ENCODE peak calls at places on chromosome 11, in five cellular contexts. Q, U, S, F and I are unnamed samples.

GRCh38 chr11:73230931-73231330 is 12.8 kb downstream of the P2RY2 start:
- DNase-seq in Q (no peak), U (no peak), S (peak), F (no peak), I (no peak)

GRCh38 chr11:127531167-127531566 is 530.6 kb upstream of the KIRREL3 start:
- DNase-seq in Q (no peak), U (no peak), S (no peak), F (no peak), I (no peak)

GRCh38 chr11:112321521-112322172 is 61.0 kb upstream of the PLET1 start:
- DNase-seq in Q (peak), U (peak), S (no peak), F (peak), I (peak)

GRCh38 chr11:12606597-12606996 is 67.6 kb upstream of the TEAD1 start:
- DNase-seq in Q (peak), U (peak), S (no peak), F (peak), I (peak)

GRCh38 chr11:14258177-14258935 is 100.6 kb downstream of the RRAS2 start:
- DNase-seq in Q (peak), U (no peak), S (no peak), F (peak), I (peak)

GRCh38 chr11:76337469-76337868 is 43.5 kb downstream of the THAP12 start:
- DNase-seq in Q (no peak), U (no peak), S (no peak), F (no peak), I (no peak)

GRCh38 chr11:20443596-20443995 is 56.1 kb downstream of the PRMT3 start:
- DNase-seq in Q (peak), U (no peak), S (no peak), F (peak), I (peak)

GRCh38 chr11:104073950-104074349 is 37.5 kb downstream of the DDI1 start:
- DNase-seq in Q (no peak), U (no peak), S (no peak), F (peak), I (peak)

GRCh38 chr11:16632295-16633200 is 105.9 kb upstream of the C11orf58 start:
- DNase-seq in Q (peak), U (no peak), S (no peak), F (peak), I (peak)

GRCh38 chr11:94183886-94184264 is 55.2 kb downstream of the PANX1 start:
- DNase-seq in Q (peak), U (no peak), S (peak), F (peak), I (peak)

GRCh38 chr11:26268980-26269660 is 62.8 kb upstream of the ANO3 start:
- DNase-seq in Q (no peak), U (no peak), S (no peak), F (no peak), I (no peak)

GRCh38 chr11:10858505-10859360 is 880 bp upstream of the ZBED5 start:
- DNase-seq in Q (no peak), U (no peak), S (peak), F (no peak), I (no peak)

GRCh38 chr11:62747475-62748160 is 6.3 kb downstream of the ZBTB3 start:
- DNase-seq in Q (no peak), U (no peak), S (no peak), F (no peak), I (no peak)

GRCh38 chr11:65501005-65501529 is 2.2 kb downstream of the MALAT1 start:
- DNase-seq in Q (no peak), U (no peak), S (no peak), F (no peak), I (no peak)

GRCh38 chr11:20327377-20327776 is 36.1 kb upstream of the HTATIP2 start:
- DNase-seq in Q (no peak), U (no peak), S (no peak), F (no peak), I (no peak)

GRCh38 chr11:3984896-3985295 is 109.7 kb upstream of the RRM1 start:
- DNase-seq in Q (peak), U (no peak), S (no peak), F (peak), I (peak)

GRCh38 chr11:2257023-2257700 is 13.2 kb downstream of the ASCL2 start:
- DNase-seq in Q (no peak), U (no peak), S (no peak), F (no peak), I (no peak)

GRCh38 chr11:69444381-69445130 is 36.9 kb upstream of the LINC01488 start:
- DNase-seq in Q (peak), U (peak), S (peak), F (peak), I (peak)

DNA sequence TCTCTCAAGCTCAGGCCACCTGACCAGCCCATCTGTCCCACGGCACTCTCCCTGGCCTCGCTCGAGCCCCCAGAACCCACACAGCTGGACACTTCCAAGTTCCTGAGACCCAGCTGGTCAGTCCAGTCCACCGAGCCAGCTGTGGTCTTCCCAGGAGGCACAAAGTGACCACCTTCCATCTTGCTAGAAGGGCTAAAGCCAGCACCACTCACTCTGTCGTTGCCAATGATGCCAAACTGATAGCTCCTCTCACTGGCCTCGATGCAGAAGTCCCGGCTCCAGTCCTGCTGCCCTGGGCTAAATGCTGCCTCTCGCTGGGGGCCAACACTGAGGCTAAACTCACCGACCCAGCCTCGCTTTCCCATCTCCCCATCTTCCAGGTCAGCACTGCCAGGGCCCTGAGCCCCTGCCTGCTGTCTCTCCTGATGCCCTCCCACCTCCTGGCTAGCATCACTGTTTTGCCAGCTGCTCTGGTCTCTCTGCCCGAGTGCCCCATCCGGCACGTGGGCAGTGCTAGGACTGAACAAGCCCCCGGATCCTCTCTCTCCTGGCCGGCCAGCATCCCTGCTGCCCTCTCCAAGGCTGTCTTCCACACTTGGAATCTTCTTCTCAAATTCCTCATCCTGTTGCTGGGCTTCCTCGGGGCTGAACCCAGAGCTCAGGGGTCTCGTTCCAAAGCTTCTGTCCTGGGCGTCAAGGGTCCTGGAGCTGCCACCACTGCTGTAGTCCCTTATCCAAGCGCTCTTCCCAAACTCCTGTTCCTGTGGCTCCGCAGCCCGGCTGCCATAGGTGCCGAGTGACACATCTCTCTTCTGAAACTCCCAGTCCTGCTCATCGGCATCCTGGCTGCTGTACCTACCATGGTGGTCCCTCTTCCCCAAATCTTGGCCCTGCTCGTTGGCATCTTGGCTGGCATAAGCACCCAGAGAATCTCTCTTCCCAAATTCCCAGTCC is 15.4 kb downstream of the TNKS1BP1 start:
- DNase-seq in Q (no peak), U (no peak), S (no peak), F (no peak), I (no peak)
- H3K4me3 ChIP-seq in Q (no peak), U (no peak), S (no peak), F (no peak), I (no peak)

GRCh38 chr11:118434123-118434552 is 2.2 kb upstream of the KMT2A start:
- DNase-seq in Q (peak), U (no peak), S (no peak), F (peak), I (no peak)

GRCh38 chr11:118435233-118435892 is 929 bp upstream of the KMT2A start:
- DNase-seq in Q (peak), U (no peak), S (peak), F (no peak), I (peak)

GRCh38 chr11:118434553-118435232 is 1.6 kb upstream of the KMT2A start:
- DNase-seq in Q (peak), U (no peak), S (peak), F (no peak), I (peak)

GRCh38 chr11:118427707-118428106 is 8.6 kb upstream of the KMT2A start:
- DNase-seq in Q (no peak), U (no peak), S (no peak), F (no peak), I (no peak)

DNA sequence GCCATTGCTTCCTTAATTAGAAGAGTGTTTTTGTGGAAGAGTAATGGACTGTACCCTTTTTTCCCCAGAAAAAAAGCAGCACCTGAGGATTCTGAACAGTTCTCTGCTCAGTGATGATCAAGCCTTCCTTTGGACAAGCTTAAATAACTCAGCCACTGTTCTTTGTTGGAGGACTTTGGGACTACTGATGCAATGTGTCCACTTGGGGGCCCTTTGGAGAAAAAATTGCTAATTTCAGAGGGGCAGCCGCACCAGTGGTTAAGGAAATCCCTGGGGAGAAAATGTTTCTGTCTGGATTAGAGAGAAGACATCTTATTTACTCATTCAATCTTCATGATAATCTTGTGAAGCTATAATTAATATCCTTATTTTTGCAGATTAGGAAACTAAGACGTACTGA is 5.3 kb upstream of the KMT2A start:
- DNase-seq in Q (no peak), U (no peak), S (no peak), F (no peak), I (no peak)
- TF ChIP-seq CTCF in Q (peak), U (no peak), S (no peak), F (peak), I (peak)

GRCh38 chr11:70914496-70914895 is 337.9 kb downstream of the SHANK2 start:
- DNase-seq in Q (no peak), U (no peak), S (no peak), F (no peak), I (no peak)

GRCh38 chr11:70916321-70916720 is 336.1 kb downstream of the SHANK2 start:
- DNase-seq in Q (no peak), U (no peak), S (no peak), F (no peak), I (no peak)

GRCh38 chr11:70912226-70912840 is 340.0 kb downstream of the SHANK2 start:
- DNase-seq in Q (peak), U (no peak), S (no peak), F (peak), I (no peak)

GRCh38 chr11:70915158-70915795 is 337.1 kb downstream of the SHANK2 start:
- DNase-seq in Q (no peak), U (no peak), S (no peak), F (no peak), I (no peak)

DNA sequence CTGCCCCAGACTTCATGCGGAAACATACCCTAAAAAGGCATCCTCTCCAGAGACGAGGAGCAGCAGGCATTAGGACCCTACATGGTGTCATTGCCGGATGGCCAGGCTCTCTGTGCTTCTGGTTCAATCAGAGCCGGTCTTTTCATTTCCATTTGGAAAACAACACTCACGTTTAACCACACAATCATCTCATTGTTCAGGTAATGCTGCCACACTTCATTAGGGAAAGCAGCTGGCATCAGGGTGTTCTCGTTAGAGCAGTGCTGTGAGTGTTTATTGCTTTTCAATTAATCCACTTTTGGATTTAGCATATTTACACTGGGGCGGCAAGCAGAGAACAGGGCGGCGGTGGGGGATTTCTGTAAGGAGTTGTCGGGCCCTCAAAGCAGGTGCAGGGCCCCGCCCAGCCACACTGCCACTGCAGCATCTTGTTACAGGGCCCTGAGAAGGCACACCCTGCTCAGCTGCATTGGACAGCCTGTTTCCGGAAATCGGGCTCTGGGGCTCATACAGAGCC is 338.6 kb downstream of the SHANK2 start:
- DNase-seq in Q (no peak), U (no peak), S (peak), F (no peak), I (no peak)
- H3K4me3 ChIP-seq in Q (no peak), U (no peak), S (no peak), F (no peak), I (no peak)

GRCh38 chr11:120115272-120116000 is 22.5 kb downstream of the TRIM29 start:
- DNase-seq in Q (no peak), U (no peak), S (no peak), F (no peak), I (no peak)
- TF ChIP-seq CTCF in Q (peak), U (no peak), S (no peak), F (peak), I (peak)